ENCODE peak calls at places on chromosomes 4 and X, in seven cellular contexts. M is lung, C is BE2C, H is brain microvascular endothelial cell, T is astrocyte of the spinal cord, X is D721Med, Z is tibial nerve. E is an unnamed sample.

GRCh38 chrX:13013353-13014110 is 30.9 kb downstream of the FAM9C start:
- DNase-seq in X (no peak), M (no peak), C (no peak), T (no peak), Z (no peak), H (no peak), E (no peak)

GRCh38 chrX:135543924-135544323 is 23.5 kb downstream of the INTS6L start:
- DNase-seq in M (no peak), X (no peak), T (no peak), Z (no peak), H (no peak), C (no peak), E (no peak)

GRCh38 chr4:151744614-151745013 is 16.2 kb downstream of the GATB start:
- DNase-seq in T (peak; percentile 93), M (no peak), H (peak; percentile 92), Z (no peak), X (no peak), C (no peak), E (no peak)

GRCh38 chr4:11505225-11505971 is 76.7 kb upstream of the HS3ST1 start:
- DNase-seq in H (no peak), M (no peak), C (no peak), X (no peak), Z (no peak), T (peak; percentile 58), E (no peak)

GRCh38 chr4:101527186-101527585 is 179.9 kb upstream of the PPP3CA start:
- DNase-seq in Z (no peak), X (no peak), C (no peak), T (no peak), M (no peak), H (no peak), E (no peak)

GRCh38 chr4:108926058-108926457 is 163.2 kb upstream of the ETNPPL start:
- DNase-seq in C (no peak), H (peak; percentile 8), X (no peak), M (no peak), Z (no peak), T (no peak), E (no peak)

GRCh38 chr4:2298548-2298991 is 36.7 kb upstream of the MXD4 start:
- DNase-seq in X (no peak), C (no peak), H (no peak), T (no peak), M (no peak), Z (no peak), E (no peak)

GRCh38 chr4:10088135-10089010 is 28.2 kb downstream of the WDR1 start:
- DNase-seq in H (no peak), Z (no peak), T (no peak), M (no peak), C (no peak), X (no peak), E (no peak)

GRCh38 chr4:95167809-95168208 is 381.0 kb downstream of the UNC5C start:
- DNase-seq in C (no peak), T (no peak), Z (no peak), X (no peak), M (no peak), H (no peak), E (no peak)

GRCh38 chr4:74932832-74933561 is at the start of gene PARM1:
- DNase-seq in C (peak; percentile 95), T (peak; percentile 76), Z (peak; percentile 63), X (peak; percentile 26), M (peak; percentile 91), H (peak; percentile 82), E (peak; percentile 85)

GRCh38 chrX:104660092-104660491 is 94.1 kb downstream of the IL1RAPL2 start:
- DNase-seq in M (no peak), X (no peak), H (no peak), T (no peak), C (no peak), Z (no peak), E (no peak)

GRCh38 chrX:63330681-63331080 is 20.5 kb downstream of the SPIN4 start:
- DNase-seq in T (no peak), C (no peak), H (no peak), X (no peak), Z (no peak), M (no peak), E (no peak)

GRCh38 chr4:90064196-90064595 is 63.0 kb upstream of the CCSER1 start:
- DNase-seq in Z (no peak), T (no peak), C (no peak), H (no peak), M (no peak), X (no peak), E (no peak)

GRCh38 chr4:138259801-138260200 is 17.7 kb upstream of the SLC7A11 start:
- DNase-seq in T (peak; percentile 54), X (no peak), H (peak; percentile 55), C (no peak), Z (no peak), M (no peak), E (no peak)

GRCh38 chrX:34877451-34877850 is 65.1 kb upstream of the FAM47B start:
- DNase-seq in T (peak; percentile 36), H (peak; percentile 48), Z (no peak), M (no peak), X (no peak), C (no peak), E (no peak)

GRCh38 chr4:88211473-88212252 is 53.2 kb upstream of the ABCG2 start:
- DNase-seq in C (peak; percentile 29), H (peak; percentile 65), X (no peak), Z (no peak), M (peak; percentile 43), T (peak; percentile 56), E (peak; percentile 68)

GRCh38 chr4:73892966-73893365 is 23.8 kb downstream of the CXCL1 start:
- DNase-seq in M (no peak), T (no peak), X (no peak), Z (no peak), C (no peak), H (no peak), E (no peak)

GRCh38 chr4:73891739-73892405 is 22.7 kb downstream of the CXCL1 start:
- DNase-seq in Z (no peak), X (no peak), C (no peak), M (no peak), T (peak; percentile 86), H (no peak), E (no peak)

GRCh38 chr4:73894021-73894420 is 24.8 kb downstream of the CXCL1 start:
- DNase-seq in C (no peak), T (no peak), Z (no peak), X (no peak), H (no peak), M (no peak), E (no peak)

GRCh38 chr4:73895201-73896177 is 26.3 kb downstream of the CXCL1 start:
- DNase-seq in Z (no peak), M (no peak), X (no peak), T (no peak), H (peak; percentile 59), C (no peak), E (no peak)

DNA sequence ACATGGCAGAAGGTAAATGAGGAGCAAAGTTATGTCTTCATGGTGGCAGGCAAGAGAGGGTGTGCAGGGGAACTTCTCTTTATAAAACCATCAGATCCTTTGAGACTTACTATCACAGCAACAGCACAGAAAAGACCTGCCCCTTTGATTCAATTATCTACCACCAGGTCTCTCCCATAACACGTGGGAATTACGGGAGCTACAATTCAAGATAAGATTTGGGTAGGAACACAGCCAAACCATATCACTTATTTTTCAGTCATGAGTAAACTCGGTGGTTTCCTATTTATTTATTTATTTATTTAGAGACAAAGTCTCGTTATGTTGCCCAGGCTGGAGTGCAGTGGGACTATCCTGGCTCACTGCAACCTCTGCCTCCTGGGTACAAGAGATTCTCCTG is 22.1 kb downstream of the CXCL1 start:
- DNase-seq in H (no peak), C (no peak), X (no peak), T (no peak), Z (no peak), M (no peak), E (no peak)
- TF ChIP-seq CTCF in H (no peak), C (no peak), X (no peak), T (no peak), Z (no peak), M (no peak), E (no peak)

GRCh38 chrX:76850851-76851250 is 423.3 kb downstream of the MAGEE1 start:
- DNase-seq in Z (no peak), M (no peak), H (no peak), C (peak; percentile 2), X (no peak), T (no peak), E (no peak)
- TF ChIP-seq CTCF in Z (no peak), M (no peak), H (peak; percentile 31), C (peak; percentile 38), X (no peak), T (peak; percentile 4), E (no peak)

DNA sequence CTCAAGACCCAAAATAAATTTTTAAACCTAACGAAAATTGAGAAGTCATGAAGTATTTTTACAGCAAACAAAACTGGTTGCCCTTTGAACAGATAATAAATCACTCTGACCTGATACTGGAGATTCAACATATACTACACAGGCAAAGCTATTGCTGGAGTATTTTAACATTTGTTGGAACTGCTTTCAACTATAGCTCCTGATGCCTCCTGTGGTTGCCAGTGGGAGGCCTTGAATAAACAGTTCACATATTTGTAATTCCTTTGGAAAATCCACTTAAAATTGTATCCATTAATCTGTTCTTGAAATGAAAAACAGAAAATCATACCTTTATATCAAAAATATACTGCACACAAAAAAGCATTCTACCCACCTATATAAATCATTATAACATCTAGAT is 605.1 kb downstream of the KCTD8 start:
- DNase-seq in Z (no peak), H (peak; percentile 0), T (peak; percentile 20), M (no peak), X (no peak), C (no peak), E (no peak)
- TF ChIP-seq CTCF in Z (no peak), H (peak; percentile 36), T (peak; percentile 26), M (no peak), X (peak; percentile 6), C (no peak), E (peak; percentile 46)

DNA sequence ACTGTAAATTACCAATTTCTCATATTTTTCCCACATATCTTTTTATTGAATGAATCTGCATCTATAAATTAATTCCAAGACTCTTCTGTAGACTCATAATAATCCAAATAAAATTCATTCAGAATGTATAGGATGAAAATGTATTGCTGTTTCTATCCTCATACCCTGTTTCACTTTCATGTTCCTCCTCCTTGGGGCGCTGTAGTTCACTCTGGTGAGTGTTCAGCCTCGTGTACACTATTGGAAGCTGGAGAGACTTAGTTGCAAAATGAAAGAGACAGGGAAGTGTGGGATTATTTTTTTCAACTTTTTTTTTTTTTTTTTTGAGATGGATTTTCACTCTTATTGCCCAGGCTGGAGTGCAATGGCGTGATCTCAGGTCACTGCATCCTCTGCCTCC is 296.1 kb downstream of the TLL1 start:
- DNase-seq in X (no peak), Z (no peak), H (peak; percentile 23), C (peak; percentile 49), T (no peak), M (no peak), E (peak; percentile 4)
- TF ChIP-seq CTCF in X (peak; percentile 15), Z (no peak), H (peak; percentile 70), C (peak; percentile 64), T (peak; percentile 53), M (no peak), E (peak; percentile 49)